ENCODE peak calls at places on chromosomes 1 and 21, in nine cellular contexts. J is CD8-positive, alpha-beta T cell; Y is HCT116; M is brain microvascular endothelial cell; Q is IMR-90; L is CD4-positive, alpha-beta T cell; A is cardiac muscle cell; G is hepatocyte; E is effector memory CD4-positive, alpha-beta T cell. S is an unnamed sample.

GRCh38 chr1:31828341-31828740 is 12.5 kb upstream of the SPOCD1 start:
- DNase-seq in G (no peak), M (no peak), E (no peak), A (no peak), Y (no peak), Q (no peak), L (no peak), J (no peak), S (no peak)

GRCh38 chr1:99546432-99547416 is 99.2 kb upstream of the PALMD start:
- DNase-seq in M (no peak), E (no peak), Q (peak), J (no peak), A (no peak), L (no peak), G (no peak), Y (no peak), S (no peak)

GRCh38 chr1:184973308-184974085 is 811 bp downstream of the NIBAN1 start:
- DNase-seq in E (peak), M (no peak), L (peak), G (peak), Y (no peak), A (peak), Q (peak), J (no peak), S (no peak)

GRCh38 chr1:220885971-220886370 is 6.7 kb downstream of the HLX start:
- DNase-seq in A (no peak), G (no peak), M (no peak), J (no peak), Q (no peak), E (no peak), L (no peak), Y (no peak), S (no peak)

GRCh38 chr21:35227774-35228173 is 178.7 kb upstream of the RUNX1 start:
- DNase-seq in E (no peak), J (no peak), Q (no peak), M (no peak), A (no peak), L (no peak), Y (no peak), G (no peak), S (no peak)

GRCh38 chr1:241827308-241827707 is 20.7 kb upstream of the EXO1 start:
- DNase-seq in J (no peak), G (no peak), E (no peak), Q (no peak), A (no peak), Y (no peak), M (no peak), L (no peak), S (no peak)

GRCh38 chr1:28161770-28162550 is 14.5 kb downstream of the PTAFR start:
- DNase-seq in Q (no peak), L (no peak), J (no peak), Y (no peak), G (no peak), M (no peak), A (no peak), E (no peak), S (no peak)

GRCh38 chr1:183243190-183244065 is 57.4 kb downstream of the LAMC2 start:
- DNase-seq in M (no peak), A (peak), Y (no peak), G (peak), J (no peak), Q (no peak), E (no peak), L (no peak), S (no peak)

GRCh38 chr1:205227584-205228006 is at the start of gene TMCC2:
- DNase-seq in G (peak), A (peak), Y (peak), Q (peak), L (peak), J (peak), E (peak), M (peak), S (peak)

GRCh38 chr1:226308166-226308722 is 720 bp downstream of the LIN9 start:
- DNase-seq in Q (no peak), E (no peak), L (no peak), A (no peak), J (peak), G (no peak), M (no peak), Y (no peak), S (no peak)

DNA sequence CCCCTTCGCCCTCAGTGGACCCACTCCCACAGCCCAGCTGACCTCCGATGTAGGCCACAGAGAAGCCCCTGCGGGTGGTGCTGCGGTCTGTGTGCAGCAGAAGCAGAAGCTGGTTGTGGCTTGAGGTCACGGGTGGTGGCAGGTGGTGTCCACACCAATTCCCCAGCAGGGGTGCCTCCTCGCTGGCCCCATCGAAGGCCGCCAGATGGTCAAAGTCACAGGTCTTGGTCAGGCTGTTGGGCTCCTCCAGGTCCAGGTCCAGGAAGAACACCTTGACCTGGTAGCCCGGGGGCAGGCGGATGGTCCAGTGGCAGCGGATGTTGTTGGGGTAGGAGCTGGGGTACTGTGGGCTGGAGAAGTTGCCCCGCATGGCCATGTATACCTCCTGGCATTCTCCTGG is 13.1 kb downstream of the CDCP2 start:
- DNase-seq in G (no peak), J (no peak), A (no peak), Y (no peak), L (no peak), Q (no peak), M (no peak), E (no peak), S (no peak)
- H3K27ac ChIP-seq in G (no peak), J (no peak), A (no peak), Y (no peak), L (no peak), Q (no peak), M (no peak), E (no peak), S (no peak)

GRCh38 chr1:53412285-53413174 is 46.7 kb upstream of the DMRTB1 start:
- DNase-seq in L (no peak), Q (no peak), A (no peak), E (no peak), Y (no peak), J (no peak), M (no peak), G (no peak), S (no peak)
- H3K27ac ChIP-seq in L (peak), Q (no peak), A (no peak), E (peak), Y (peak), J (peak), M (peak), G (no peak), S (peak)

DNA sequence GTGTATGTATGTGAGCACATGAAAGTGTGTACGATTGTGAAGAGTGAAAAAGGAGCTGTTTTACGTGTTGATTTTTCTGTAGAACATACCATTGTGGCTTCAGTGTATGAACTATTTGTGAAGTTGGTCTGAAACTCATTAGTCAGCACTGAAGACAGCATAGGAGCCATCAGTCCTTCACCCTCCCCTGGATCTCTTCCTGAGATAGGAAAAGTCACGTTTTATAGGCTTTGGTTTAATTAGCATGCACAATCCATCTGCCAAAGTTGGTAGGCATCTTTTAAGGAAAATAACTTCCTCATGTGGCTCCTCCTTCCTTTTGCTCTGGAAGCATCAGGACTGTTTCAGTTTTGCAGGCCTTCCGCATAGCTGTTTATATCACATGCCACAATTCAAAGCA is 1.4 kb upstream of the RABIF start:
- DNase-seq in E (no peak), A (no peak), J (no peak), G (no peak), M (no peak), Y (no peak), L (no peak), Q (no peak), S (no peak)
- H3K27ac ChIP-seq in E (no peak), A (no peak), J (no peak), G (no peak), M (no peak), Y (no peak), L (no peak), Q (no peak), S (no peak)

DNA sequence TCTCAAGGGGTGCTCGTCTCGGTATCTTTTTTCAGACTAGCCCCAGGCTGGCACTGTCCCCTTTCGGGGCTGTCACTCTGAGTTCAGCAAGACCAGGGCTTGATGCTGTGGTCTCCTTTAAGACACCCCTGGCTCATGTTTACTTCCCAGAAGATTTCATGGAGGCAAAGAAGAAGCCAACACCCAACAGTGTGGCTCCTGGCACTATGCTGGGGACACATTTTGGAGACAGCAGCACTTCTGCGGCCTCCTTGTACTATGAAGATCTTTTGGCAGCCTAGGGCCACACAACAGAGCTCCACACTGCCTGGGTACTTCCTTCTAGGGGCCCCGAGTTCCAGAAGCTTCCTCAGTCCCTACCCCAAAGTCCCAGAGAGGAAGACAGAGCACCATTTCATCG is 24.6 kb downstream of the ECE1 start:
- DNase-seq in M (no peak), A (no peak), E (no peak), J (no peak), Q (no peak), G (no peak), L (no peak), Y (no peak), S (no peak)
- H3K27ac ChIP-seq in M (peak), A (no peak), E (no peak), J (no peak), Q (no peak), G (peak), L (no peak), Y (no peak), S (no peak)

GRCh38 chr1:59027176-59027575 is 243.3 kb upstream of the JUN start:
- DNase-seq in A (peak), L (no peak), M (no peak), J (no peak), E (no peak), Y (no peak), G (no peak), Q (peak), S (no peak)

GRCh38 chr1:59028052-59028451 is 244.2 kb upstream of the JUN start:
- DNase-seq in E (no peak), G (peak), Y (no peak), L (no peak), Q (no peak), A (no peak), M (no peak), J (no peak), S (no peak)

GRCh38 chr1:59032221-59032620 is 248.4 kb upstream of the JUN start:
- DNase-seq in Q (no peak), M (no peak), A (no peak), G (no peak), L (no peak), J (no peak), E (no peak), Y (no peak), S (no peak)

GRCh38 chr1:59029768-59030167 is 245.9 kb upstream of the JUN start:
- DNase-seq in Y (no peak), A (no peak), L (no peak), M (peak), E (no peak), J (no peak), Q (no peak), G (peak), S (no peak)

DNA sequence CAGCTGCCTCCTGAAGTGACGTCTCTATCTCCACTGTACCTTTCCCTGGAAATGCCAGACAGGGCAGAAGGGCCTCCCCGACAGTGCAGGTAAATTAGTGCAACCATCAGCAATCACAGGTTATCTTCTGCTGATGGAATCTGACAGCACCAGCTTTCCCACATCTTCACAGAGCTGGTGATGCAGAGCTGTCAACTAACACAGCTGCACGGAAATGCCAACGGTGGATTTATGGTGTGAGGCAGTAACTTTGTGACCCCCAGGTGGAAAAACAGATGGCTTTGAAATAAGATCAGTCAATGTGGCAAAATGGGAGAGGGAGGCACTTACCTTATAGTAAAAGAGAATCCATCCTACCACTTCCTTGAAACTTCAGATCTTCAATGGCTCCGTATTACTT is 245.5 kb upstream of the JUN start:
- DNase-seq in L (no peak), G (peak), Y (no peak), E (no peak), M (no peak), A (no peak), Q (peak), J (no peak), S (no peak)
- H3K27ac ChIP-seq in L (no peak), G (peak), Y (no peak), E (no peak), M (peak), A (no peak), Q (no peak), J (no peak), S (no peak)

GRCh38 chr1:239960387-239960786 is 131.3 kb upstream of the FMN2 start:
- DNase-seq in A (no peak), M (no peak), J (no peak), E (no peak), G (no peak), L (no peak), Y (no peak), Q (no peak), S (no peak)
- H3K27ac ChIP-seq in A (no peak), M (no peak), J (no peak), E (no peak), G (no peak), L (no peak), Y (no peak), Q (no peak), S (no peak)

GRCh38 chr1:12511128-12511484 is 106.9 kb downstream of the DHRS3 start:
- DNase-seq in E (no peak), Y (no peak), M (no peak), J (no peak), A (no peak), G (no peak), L (no peak), Q (no peak), S (no peak)
- H3K27ac ChIP-seq in E (peak), Y (no peak), M (peak), J (peak), A (peak), G (peak), L (peak), Q (no peak), S (peak)

GRCh38 chr1:246483204-246483933 is 23.7 kb downstream of the SMYD3 start:
- DNase-seq in E (no peak), A (peak), J (no peak), Y (no peak), Q (peak), M (no peak), G (no peak), L (no peak), S (no peak)
- H3K27ac ChIP-seq in E (no peak), A (no peak), J (no peak), Y (no peak), Q (peak), M (no peak), G (peak), L (no peak), S (no peak)